ENCODE peak calls at places on chromosome 9, in eight cellular contexts. I is astrocyte of the spinal cord, Y is fibroblast of pulmonary artery, A is Peyer's patch, K is choroid plexus epithelial cell, F is sigmoid colon, O is HFF-Myc, D is GM23338. U is an unnamed sample.

GRCh38 chr9:107158321-107158720 is 124.8 kb upstream of the RAD23B start:
- DNase-seq in K (peak; percentile 68), D (peak; percentile 83), A (no peak), O (no peak), F (no peak), Y (peak; percentile 57), I (peak; percentile 49), U (peak; percentile 34)

GRCh38 chr9:9998491-9999287 is 614.1 kb downstream of the PTPRD start:
- DNase-seq in F (no peak), I (no peak), Y (no peak), O (no peak), K (peak; percentile 9), D (peak; percentile 75), A (no peak), U (peak; percentile 54)

GRCh38 chr9:9174358-9174757 is 1374.8 kb upstream of the DMAC1 start:
- DNase-seq in Y (no peak), K (no peak), F (no peak), A (no peak), D (no peak), I (no peak), O (no peak), U (no peak)

GRCh38 chr9:92155221-92155620 is 40.0 kb upstream of the SPTLC1 start:
- DNase-seq in D (no peak), Y (no peak), K (no peak), F (no peak), O (no peak), I (no peak), A (no peak), U (no peak)

GRCh38 chr9:69671904-69672827 is at the start of gene APBA1:
- DNase-seq in F (peak; percentile 80), Y (peak; percentile 60), I (peak; percentile 40), D (peak; percentile 64), A (peak; percentile 71), O (no peak), K (peak; percentile 35), U (peak; percentile 56)

GRCh38 chr9:109751253-109751652 is 28.7 kb upstream of the PALM2AKAP2 start:
- DNase-seq in F (no peak), D (peak; percentile 17), O (no peak), Y (no peak), A (no peak), I (peak; percentile 90), K (peak; percentile 69), U (no peak)

GRCh38 chr9:97866300-97866699 is 13.3 kb downstream of the FOXE1 start:
- DNase-seq in A (no peak), F (no peak), Y (no peak), O (no peak), D (no peak), K (no peak), I (no peak), U (no peak)

GRCh38 chr9:4821994-4822544 is 29.3 kb downstream of the RCL1 start:
- DNase-seq in K (no peak), D (no peak), A (no peak), Y (no peak), F (no peak), O (no peak), I (no peak), U (no peak)

GRCh38 chr9:131747352-131747751 is 7.5 kb upstream of the RAPGEF1 start:
- DNase-seq in Y (peak; percentile 83), I (peak; percentile 39), A (no peak), D (peak; percentile 74), K (peak; percentile 79), F (no peak), O (no peak), U (peak; percentile 71)

GRCh38 chr9:121569266-121569648 is 69.6 kb upstream of the GGTA1 start:
- DNase-seq in O (no peak), F (no peak), D (no peak), I (no peak), A (no peak), Y (no peak), K (no peak), U (no peak)

GRCh38 chr9:79341561-79341960 is 230.2 kb upstream of the TLE4 start:
- DNase-seq in D (no peak), Y (no peak), O (no peak), F (no peak), I (no peak), A (no peak), K (no peak), U (no peak)

GRCh38 chr9:22645893-22646292 is 199.3 kb downstream of the DMRTA1 start:
- DNase-seq in A (no peak), O (no peak), I (peak; percentile 14), K (no peak), F (no peak), Y (no peak), D (no peak), U (no peak)

GRCh38 chr9:111034573-111035539 is 3.4 kb downstream of the LPAR1 start:
- DNase-seq in O (no peak), D (no peak), I (no peak), A (no peak), Y (peak; percentile 51), K (no peak), F (no peak), U (no peak)

GRCh38 chr9:75147638-75148037 is 59.3 kb downstream of the OSTF1 start:
- DNase-seq in K (peak; percentile 28), I (peak; percentile 51), O (no peak), F (no peak), Y (peak; percentile 39), A (no peak), D (no peak), U (no peak)

GRCh38 chr9:132141948-132142594 is 19.8 kb upstream of the NTNG2 start:
- DNase-seq in K (no peak), F (no peak), Y (no peak), D (no peak), A (no peak), I (no peak), O (no peak), U (peak; percentile 43)

DNA sequence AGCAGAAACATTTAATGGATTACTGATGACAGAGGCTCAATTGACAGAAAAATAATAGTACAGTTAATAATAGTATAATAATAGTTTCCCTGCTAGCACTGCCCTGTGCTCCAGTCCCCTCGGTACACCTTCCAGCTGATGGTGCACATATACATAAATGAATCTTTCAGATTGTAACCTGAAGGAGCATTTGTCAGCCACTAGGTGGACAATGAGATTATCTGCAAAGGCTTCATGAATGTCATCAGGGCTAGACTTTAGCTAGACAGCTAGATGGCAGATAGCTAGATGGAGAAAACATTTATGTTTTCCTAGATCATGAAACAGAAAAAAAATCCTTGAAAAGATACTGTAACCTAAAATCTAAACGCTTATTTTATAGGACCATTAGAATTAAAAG is 304.4 kb upstream of the SMC2 start:
- DNase-seq in K (peak; percentile 70), A (no peak), F (no peak), D (peak; percentile 1), I (peak; percentile 18), O (no peak), Y (peak; percentile 21), U (peak; percentile 3)
- TF ChIP-seq CTCF in K (peak; percentile 75), A (no peak), F (no peak), D (no peak), I (peak; percentile 51), O (no peak), Y (peak; percentile 36), U (peak; percentile 17)

GRCh38 chr9:6757988-6758417 is 230 bp downstream of the KDM4C start:
- DNase-seq in K (no peak), F (no peak), A (no peak), I (no peak), O (no peak), D (peak; percentile 97), Y (no peak), U (no peak)

GRCh38 chr9:6757132-6757987 is at the start of gene KDM4C:
- DNase-seq in O (peak; percentile 79), F (peak; percentile 98), D (peak; percentile 90), A (peak; percentile 96), Y (peak; percentile 95), K (peak; percentile 96), I (peak; percentile 98), U (peak; percentile 97)

GRCh38 chr9:6761306-6761705 is 3.5 kb downstream of the KDM4C start:
- DNase-seq in K (no peak), F (no peak), Y (no peak), O (no peak), I (no peak), A (no peak), D (no peak), U (no peak)

GRCh38 chr9:6759114-6759977 is 1.6 kb downstream of the KDM4C start:
- DNase-seq in D (peak; percentile 35), A (no peak), O (peak; percentile 81), Y (peak; percentile 83), K (peak; percentile 91), F (no peak), I (peak; percentile 91), U (peak; percentile 42)

GRCh38 chr9:6758418-6759113 is 793 bp downstream of the KDM4C start:
- DNase-seq in I (no peak), D (peak; percentile 62), O (no peak), F (peak; percentile 80), K (peak; percentile 70), Y (peak; percentile 49), A (peak; percentile 76), U (peak; percentile 54)
- TF ChIP-seq CTCF in I (no peak), D (no peak), O (no peak), F (peak; percentile 7), K (no peak), Y (no peak), A (no peak), U (no peak)

GRCh38 chr9:133782157-133783130 is 44.3 kb upstream of the SARDH start:
- DNase-seq in D (peak; percentile 86), F (peak; percentile 78), Y (peak; percentile 78), I (peak; percentile 62), O (peak; percentile 27), A (peak; percentile 79), K (peak; percentile 85), U (peak; percentile 78)

GRCh38 chr9:133781828-133782135 is 43.6 kb upstream of the SARDH start:
- DNase-seq in D (no peak), Y (no peak), A (no peak), I (no peak), O (no peak), F (no peak), K (no peak), U (no peak)

GRCh38 chr9:133780962-133781827 is 43.0 kb upstream of the SARDH start:
- DNase-seq in A (no peak), D (no peak), F (no peak), K (no peak), Y (no peak), O (no peak), I (no peak), U (no peak)

GRCh38 chr9:133784731-133785561 is 46.8 kb upstream of the SARDH start:
- DNase-seq in F (no peak), D (no peak), O (no peak), K (no peak), Y (no peak), I (no peak), A (no peak), U (no peak)

GRCh38 chr9:133783331-133783731 is 45.2 kb upstream of the SARDH start:
- DNase-seq in K (no peak), I (no peak), Y (no peak), D (no peak), A (no peak), O (no peak), F (no peak), U (no peak)
- TF ChIP-seq CTCF in K (no peak), I (no peak), Y (no peak), D (peak; percentile 28), A (no peak), O (no peak), F (no peak), U (no peak)

DNA sequence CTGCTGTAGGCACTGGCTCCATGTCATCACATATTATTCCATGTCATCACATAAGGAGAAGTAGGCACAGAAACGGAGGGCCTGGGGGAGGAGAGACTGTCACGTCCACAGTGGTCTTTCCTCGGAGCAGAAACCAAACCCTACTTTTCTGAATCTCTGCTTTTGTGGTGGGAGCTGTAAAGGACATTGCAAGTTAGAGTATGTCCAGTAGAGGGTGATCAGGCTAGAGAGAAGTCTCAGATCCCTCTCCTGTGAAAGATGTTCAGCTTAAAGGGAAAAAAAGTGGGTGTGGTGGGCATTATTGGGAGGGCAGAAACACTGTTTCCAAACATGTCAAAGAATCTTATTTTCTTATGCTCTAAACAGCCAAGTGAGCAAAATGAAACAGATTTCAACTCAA is 19.4 kb upstream of the FBP2 start:
- DNase-seq in K (peak; percentile 19), A (no peak), I (no peak), Y (no peak), O (no peak), D (no peak), F (no peak), U (no peak)
- TF ChIP-seq CTCF in K (peak; percentile 42), A (peak; percentile 10), I (no peak), Y (no peak), O (peak; percentile 11), D (peak; percentile 24), F (no peak), U (no peak)

U was measured in A673.